ENCODE peak calls at places on chromosome 14, in seven cellular contexts. E, V, X, Y, T, U and K are unnamed samples.
A peak's percentile ranks its signal among the peaks of the same experiment; 100 is the strongest.

GRCh38 chr14:76784881-76785280 is 23.6 kb downstream of the VASH1 start:
- DNase-seq in V (no peak), X (peak; percentile 90), T (peak; percentile 75), E (peak; percentile 72), Y (peak; percentile 72), U (no peak), K (peak; percentile 84)

GRCh38 chr14:52044791-52045522 is 23.9 kb downstream of the NID2 start:
- DNase-seq in E (no peak), Y (no peak), X (no peak), U (no peak), V (no peak), T (peak; percentile 71), K (no peak)

GRCh38 chr14:103600503-103600902 is 28.5 kb upstream of the KLC1 start:
- DNase-seq in T (no peak), Y (no peak), X (no peak), V (no peak), U (no peak), E (no peak), K (no peak)

GRCh38 chr14:74571901-74572828 is 39.9 kb downstream of the LTBP2 start:
- DNase-seq in E (no peak), X (peak; percentile 83), Y (no peak), T (peak; percentile 91), U (no peak), V (no peak), K (no peak)

GRCh38 chr14:68506021-68506644 is 286.7 kb downstream of the ZFP36L1 start:
- DNase-seq in V (no peak), E (peak; percentile 56), U (no peak), Y (no peak), X (no peak), T (peak; percentile 62), K (peak; percentile 67)

GRCh38 chr14:105882626-105883025 is 356.2 kb downstream of the TMEM121 start:
- DNase-seq in T (no peak), U (no peak), V (no peak), X (peak; percentile 1), E (no peak), Y (no peak), K (peak; percentile 3)

GRCh38 chr14:33567736-33568124 is 383.1 kb downstream of the EGLN3 start:
- DNase-seq in V (no peak), U (no peak), T (no peak), E (no peak), X (no peak), Y (no peak), K (no peak)

GRCh38 chr14:97456958-97457357 is 659.8 kb downstream of the VRK1 start:
- DNase-seq in Y (no peak), V (no peak), E (no peak), U (no peak), X (no peak), T (no peak), K (no peak)

GRCh38 chr14:102183922-102184677 is 44.4 kb downstream of the WDR20 start:
- DNase-seq in E (no peak), V (no peak), T (no peak), X (no peak), U (no peak), Y (no peak), K (no peak)

GRCh38 chr14:78933948-78934524 is 763.9 kb downstream of the NRXN3 start:
- DNase-seq in X (no peak), Y (no peak), T (no peak), V (no peak), U (no peak), E (no peak), K (no peak)

GRCh38 chr14:24710403-24711063 is 76.5 kb upstream of the GZMB start:
- DNase-seq in V (no peak), X (peak; percentile 35), T (peak; percentile 25), U (peak; percentile 37), Y (no peak), E (peak; percentile 63), K (peak; percentile 46)